ENCODE peak calls at places on chromosomes 6 and 20, in seven cellular contexts. X is NCI-H446; K is T-cell; F is activated T-helper 2 cell treated with anti-CD3 and anti-CD28 coated beads, Interferon-gamma antibody, Interleukin-2, Interleukin-4, amounts not matched to agents 10 μg/mL and 5 μg/mL and 100 μg/mL, durations not matched to agents 14 hours and 24 hours and 36 hours; H is WERI-Rb-1; Q is NCI-H774; C is NCI-H1436. E is an unnamed sample.

GRCh38 chr6:7541175-7542064 is at the start of gene DSP:
- DNase-seq in X (no peak), K (peak), F (peak), H (peak), Q (peak), C (peak), E (no peak)

GRCh38 chr6:90484903-90485302 is 102.0 kb downstream of the MAP3K7 start:
- DNase-seq in X (no peak), K (no peak), F (no peak), H (no peak), Q (no peak), C (no peak), E (peak)

GRCh38 chr6:157265630-157266029 is 57.7 kb downstream of the TMEM242 start:
- DNase-seq in X (no peak), K (no peak), F (no peak), H (no peak), Q (peak), C (peak), E (no peak)

GRCh38 chr6:7129784-7130569 is 22.2 kb downstream of the RREB1 start:
- DNase-seq in X (no peak), K (no peak), F (no peak), H (peak), Q (no peak), C (no peak), E (no peak)

GRCh38 chr6:34476941-34477340 is 11.1 kb downstream of the PACSIN1 start:
- DNase-seq in X (no peak), K (no peak), F (no peak), H (no peak), Q (no peak), C (no peak), E (no peak)

GRCh38 chr6:44667226-44667625 is 279.7 kb downstream of the CDC5L start:
- DNase-seq in X (no peak), K (no peak), F (no peak), H (no peak), Q (no peak), C (no peak), E (no peak)

GRCh38 chr6:109767961-109768360 is 76.9 kb downstream of the FIG4 start:
- DNase-seq in X (no peak), K (no peak), F (no peak), H (no peak), Q (no peak), C (no peak), E (no peak)

GRCh38 chr6:5004373-5005037 is 668 bp upstream of the RPP40 start:
- DNase-seq in X (no peak), K (no peak), F (no peak), H (no peak), Q (no peak), C (no peak), E (no peak)

GRCh38 chr6:101150226-101150625 is 243.3 kb upstream of the GRIK2 start:
- DNase-seq in X (no peak), K (no peak), F (no peak), H (no peak), Q (no peak), C (no peak), E (peak)

GRCh38 chr6:34319471-34319885 is 70.7 kb upstream of the SMIM29 start:
- DNase-seq in X (no peak), K (no peak), F (no peak), H (no peak), Q (no peak), C (no peak), E (no peak)

GRCh38 chr6:5025911-5026819 is 22.3 kb upstream of the RPP40 start:
- DNase-seq in X (no peak), K (no peak), F (no peak), H (peak), Q (peak), C (peak), E (no peak)

GRCh38 chr6:99607416-99608036 is 893 bp downstream of the PRDM13 start:
- DNase-seq in X (no peak), K (no peak), F (no peak), H (no peak), Q (no peak), C (no peak), E (no peak)

GRCh38 chr20:25306991-25307903 is 59.4 kb downstream of the PYGB start:
- DNase-seq in X (no peak), K (no peak), F (no peak), H (no peak), Q (no peak), C (no peak), E (no peak)

GRCh38 chr6:125670586-125670985 is 78.8 kb upstream of the HEY2 start:
- DNase-seq in X (no peak), K (no peak), F (no peak), H (no peak), Q (no peak), C (no peak), E (no peak)

GRCh38 chr6:165889636-165890403 is 226.8 kb upstream of the PDE10A start:
- DNase-seq in X (no peak), K (no peak), F (no peak), H (peak), Q (no peak), C (no peak), E (peak)

GRCh38 chr6:105167987-105168386 is 11.8 kb downstream of the POPDC3 start:
- DNase-seq in X (no peak), K (no peak), F (no peak), H (no peak), Q (no peak), C (no peak), E (no peak)

GRCh38 chr6:98808522-98809210 is 25.7 kb upstream of the POU3F2 start:
- DNase-seq in X (no peak), K (no peak), F (no peak), H (no peak), Q (no peak), C (no peak), E (no peak)

GRCh38 chr6:158662607-158663464 is 13.0 kb downstream of the SYTL3 start:
- DNase-seq in X (no peak), K (no peak), F (no peak), H (no peak), Q (no peak), C (no peak), E (no peak)

GRCh38 chr20:11454966-11455799 is 462.5 kb upstream of the BTBD3 start:
- DNase-seq in X (no peak), K (no peak), F (no peak), H (no peak), Q (no peak), C (no peak), E (no peak)

GRCh38 chr20:59676126-59676876 is 72.0 kb downstream of the PHACTR3 start:
- DNase-seq in X (peak), K (no peak), F (no peak), H (no peak), Q (no peak), C (no peak), E (peak)

GRCh38 chr6:87697581-87698552 is 4.2 kb downstream of the AKIRIN2 start:
- DNase-seq in X (peak), K (no peak), F (no peak), H (no peak), Q (peak), C (no peak), E (peak)

GRCh38 chr6:35583893-35584688 is 71.4 kb upstream of the TULP1 start:
- DNase-seq in X (peak), K (peak), F (peak), H (peak), Q (peak), C (peak), E (peak)

GRCh38 chr6:158461954-158462353 is 97.9 kb upstream of the TMEM181 start:
- DNase-seq in X (no peak), K (no peak), F (no peak), H (no peak), Q (no peak), C (no peak), E (no peak)

GRCh38 chr6:44119704-44120262 is 7.5 kb downstream of the MRPL14 start:
- DNase-seq in X (no peak), K (no peak), F (no peak), H (peak), Q (no peak), C (no peak), E (no peak)

GRCh38 chr6:89454300-89454699 is 21.3 kb downstream of the ANKRD6 start:
- DNase-seq in X (no peak), K (no peak), F (no peak), H (no peak), Q (no peak), C (no peak), E (no peak)

GRCh38 chr6:21138359-21139094 is 455.0 kb upstream of the SOX4 start:
- DNase-seq in X (no peak), K (no peak), F (no peak), H (peak), Q (no peak), C (no peak), E (no peak)

GRCh38 chr6:139942333-139942732 is 567.9 kb upstream of the CITED2 start:
- DNase-seq in X (no peak), K (no peak), F (no peak), H (no peak), Q (no peak), C (no peak), E (no peak)